ENCODE peak calls at places on chromosomes 16 and 17, in four cellular contexts. One of them, this sample, is unnamed.

GRCh38 chr17:37392024-37392590 is 14.5 kb downstream of the ACACA start:
- DNase-seq in fibroblast of the aortic adventitia: peak
- DNase-seq in Peyer's patch: no peak
- DNase-seq in foreskin fibroblast: peak
- DNase-seq in this sample: peak

GRCh38 chr16:8920676-8921625 is 38.8 kb downstream of the LITAFD start:
- DNase-seq in fibroblast of the aortic adventitia: peak
- DNase-seq in Peyer's patch: no peak
- DNase-seq in foreskin fibroblast: peak
- DNase-seq in this sample: peak

GRCh38 chr16:57434003-57434402 is 13.2 kb downstream of the CIAPIN1 start:
- DNase-seq in fibroblast of the aortic adventitia: no peak
- DNase-seq in Peyer's patch: no peak
- DNase-seq in foreskin fibroblast: no peak
- DNase-seq in this sample: no peak

GRCh38 chr16:55125818-55126385 is 195.2 kb downstream of the IRX5 start:
- DNase-seq in fibroblast of the aortic adventitia: no peak
- DNase-seq in Peyer's patch: no peak
- DNase-seq in foreskin fibroblast: no peak
- DNase-seq in this sample: no peak

GRCh38 chr17:3722716-3723115 is 987 bp upstream of the HASPIN start:
- DNase-seq in fibroblast of the aortic adventitia: peak
- DNase-seq in Peyer's patch: no peak
- DNase-seq in foreskin fibroblast: no peak
- DNase-seq in this sample: no peak

GRCh38 chr17:64130559-64131001 is 636 bp upstream of the ERN1 start:
- DNase-seq in fibroblast of the aortic adventitia: peak
- DNase-seq in Peyer's patch: peak
- DNase-seq in foreskin fibroblast: peak
- DNase-seq in this sample: peak

GRCh38 chr17:68835061-68835460 is 120.1 kb downstream of the ABCA8 start:
- DNase-seq in fibroblast of the aortic adventitia: no peak
- DNase-seq in Peyer's patch: no peak
- DNase-seq in foreskin fibroblast: no peak
- DNase-seq in this sample: no peak

GRCh38 chr17:58641937-58642336 is 49.9 kb downstream of the TEX14 start:
- DNase-seq in fibroblast of the aortic adventitia: no peak
- DNase-seq in Peyer's patch: no peak
- DNase-seq in foreskin fibroblast: no peak
- DNase-seq in this sample: no peak

GRCh38 chr17:79137015-79137770 is 62.6 kb downstream of the ENGASE start:
- DNase-seq in fibroblast of the aortic adventitia: no peak
- DNase-seq in Peyer's patch: no peak
- DNase-seq in foreskin fibroblast: no peak
- DNase-seq in this sample: no peak

DNA sequence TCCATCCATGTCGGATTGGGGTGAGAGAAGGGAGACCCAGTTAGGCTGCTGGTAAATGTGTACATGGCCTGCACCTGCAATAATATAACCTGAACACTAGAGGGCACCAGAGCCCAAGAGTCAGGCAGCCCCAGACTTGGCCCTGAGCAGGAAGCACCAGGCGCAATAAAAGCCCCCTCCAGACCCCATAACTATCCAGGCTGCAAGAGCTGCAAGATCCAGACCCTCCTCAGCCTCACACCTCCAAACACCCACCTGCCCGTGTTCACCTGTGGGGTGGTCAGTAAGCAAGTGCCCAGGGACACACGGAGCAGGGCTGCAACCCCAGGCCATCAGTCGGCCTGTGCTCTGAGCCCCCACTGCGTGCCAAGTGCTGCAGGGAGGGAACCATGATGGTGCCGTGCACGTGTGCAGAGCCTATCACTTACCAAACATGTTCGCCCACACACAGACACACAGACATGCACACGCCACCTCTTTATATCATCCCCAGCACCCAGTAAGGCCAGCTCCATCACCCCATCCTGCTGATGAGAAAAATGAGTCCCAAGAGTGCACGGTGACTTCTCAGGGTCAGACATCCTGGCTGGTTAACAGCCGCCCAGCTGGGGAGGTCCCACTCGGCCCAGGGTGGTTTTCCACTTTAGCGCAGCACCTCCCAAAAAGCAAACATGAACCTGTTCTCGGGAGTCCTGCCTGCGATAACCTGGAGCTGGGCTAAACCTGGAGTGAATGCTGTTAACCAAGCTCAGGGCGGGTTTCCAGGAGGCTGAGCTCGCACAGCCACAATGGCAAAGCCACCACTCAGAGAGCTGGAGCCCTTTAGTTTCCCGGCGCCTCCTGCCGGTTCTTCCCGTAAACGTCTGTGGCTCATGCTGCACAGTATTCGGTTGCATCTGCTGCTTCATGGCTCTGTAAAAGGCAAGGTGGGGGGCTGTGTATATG is 439.8 kb downstream of the SOX9 start:
- DNase-seq in fibroblast of the aortic adventitia: peak
- DNase-seq in Peyer's patch: peak
- DNase-seq in foreskin fibroblast: peak
- DNase-seq in this sample: peak
- TF ChIP-seq CTCF in fibroblast of the aortic adventitia: peak
- TF ChIP-seq CTCF in Peyer's patch: peak
- TF ChIP-seq CTCF in foreskin fibroblast: peak
- TF ChIP-seq CTCF in this sample: peak

GRCh38 chr16:3661311-3661710 is 6.8 kb downstream of the DNASE1 start:
- DNase-seq in fibroblast of the aortic adventitia: no peak
- DNase-seq in Peyer's patch: no peak
- DNase-seq in foreskin fibroblast: no peak
- DNase-seq in this sample: no peak

GRCh38 chr16:3661922-3662321 is 7.4 kb downstream of the DNASE1 start:
- DNase-seq in fibroblast of the aortic adventitia: no peak
- DNase-seq in Peyer's patch: no peak
- DNase-seq in foreskin fibroblast: no peak
- DNase-seq in this sample: peak

GRCh38 chr16:3662601-3663000 is 8.1 kb downstream of the DNASE1 start:
- DNase-seq in fibroblast of the aortic adventitia: no peak
- DNase-seq in Peyer's patch: no peak
- DNase-seq in foreskin fibroblast: no peak
- DNase-seq in this sample: peak

GRCh38 chr16:3665508-3665907 is 11.0 kb downstream of the DNASE1 start:
- DNase-seq in fibroblast of the aortic adventitia: no peak
- DNase-seq in Peyer's patch: no peak
- DNase-seq in foreskin fibroblast: no peak
- DNase-seq in this sample: no peak

GRCh38 chr16:3664187-3664896 is 9.9 kb downstream of the DNASE1 start:
- DNase-seq in fibroblast of the aortic adventitia: no peak
- DNase-seq in Peyer's patch: no peak
- DNase-seq in foreskin fibroblast: no peak
- DNase-seq in this sample: peak
- H3K4me3 ChIP-seq in fibroblast of the aortic adventitia: no peak
- H3K4me3 ChIP-seq in Peyer's patch: no peak
- H3K4me3 ChIP-seq in foreskin fibroblast: no peak
- H3K4me3 ChIP-seq in this sample: no peak

DNA sequence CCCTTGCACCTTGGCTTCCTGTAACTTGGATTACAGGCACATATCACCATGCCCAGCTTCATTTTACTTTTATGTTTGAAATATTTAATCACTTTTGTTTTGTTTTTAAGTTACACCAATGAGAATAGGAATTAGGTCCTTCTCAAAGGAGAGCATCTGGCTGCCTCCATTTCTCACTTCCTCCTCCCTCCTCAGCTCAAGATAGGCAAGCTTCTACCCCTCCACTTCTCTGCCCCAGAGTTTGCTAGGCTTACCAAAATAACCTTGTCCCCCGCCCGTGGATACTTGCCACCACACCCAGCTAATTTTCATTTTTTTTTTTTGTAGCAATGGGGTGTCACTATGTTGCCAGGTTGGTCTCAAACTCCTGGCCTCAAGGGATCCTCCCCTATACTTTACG is 17.9 kb downstream of the GABARAPL2 start:
- DNase-seq in fibroblast of the aortic adventitia: no peak
- DNase-seq in Peyer's patch: no peak
- DNase-seq in foreskin fibroblast: no peak
- DNase-seq in this sample: peak
- TF ChIP-seq CTCF in fibroblast of the aortic adventitia: no peak
- TF ChIP-seq CTCF in Peyer's patch: no peak
- TF ChIP-seq CTCF in foreskin fibroblast: no peak
- TF ChIP-seq CTCF in this sample: no peak

DNA sequence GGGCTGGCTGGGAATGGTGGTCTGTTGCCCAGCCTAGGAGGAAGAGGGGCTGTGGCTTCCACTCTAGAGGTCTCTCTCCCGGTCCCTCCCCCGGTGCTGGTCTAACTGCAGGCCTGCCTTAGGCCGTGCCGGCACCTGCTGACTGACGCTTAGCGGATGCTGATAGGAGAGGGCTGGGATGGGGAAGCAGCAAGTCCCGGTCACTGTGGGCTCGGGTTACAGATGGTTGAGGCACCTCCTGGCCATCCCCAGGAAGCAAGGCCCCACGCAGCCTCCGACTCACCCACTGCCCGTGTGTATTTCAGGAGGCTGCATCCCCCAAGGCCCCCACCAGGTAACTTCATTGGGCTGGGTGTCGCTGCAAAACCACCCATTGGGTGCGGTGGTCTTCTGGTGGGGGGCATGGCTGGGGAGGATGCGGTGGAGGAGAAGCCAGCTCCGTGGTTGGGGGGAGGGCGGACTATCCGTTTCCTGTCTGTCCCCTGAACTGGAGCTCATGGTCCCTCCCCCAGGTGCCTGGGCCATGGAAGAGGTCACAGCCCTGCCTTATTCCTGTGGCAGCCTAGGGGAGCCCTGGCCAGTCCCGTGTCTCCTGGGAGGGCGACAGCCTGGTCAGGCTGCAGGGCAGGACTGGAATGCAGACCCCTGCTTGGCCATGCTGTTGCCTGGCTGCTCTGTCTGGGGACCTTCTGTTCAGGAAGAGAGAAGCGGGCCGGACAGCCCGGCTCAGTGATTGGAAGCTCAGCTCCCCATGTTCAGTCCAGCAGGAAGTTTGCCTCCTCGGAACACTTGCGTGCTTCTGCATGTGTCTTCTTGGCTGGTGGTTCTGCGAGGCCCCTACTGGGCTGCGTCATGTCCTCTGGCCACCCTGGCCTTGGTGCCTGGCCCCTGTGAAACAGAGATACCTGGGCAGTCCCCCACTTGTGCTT is 279.0 kb downstream of the SEC14L1 start:
- DNase-seq in fibroblast of the aortic adventitia: no peak
- DNase-seq in Peyer's patch: no peak
- DNase-seq in foreskin fibroblast: peak
- DNase-seq in this sample: no peak
- H3K4me3 ChIP-seq in fibroblast of the aortic adventitia: no peak
- H3K4me3 ChIP-seq in Peyer's patch: no peak
- H3K4me3 ChIP-seq in foreskin fibroblast: no peak
- H3K4me3 ChIP-seq in this sample: no peak

GRCh38 chr17:160336-160735 is 21.1 kb downstream of the DOC2B start:
- DNase-seq in fibroblast of the aortic adventitia: no peak
- DNase-seq in Peyer's patch: no peak
- DNase-seq in foreskin fibroblast: no peak
- DNase-seq in this sample: no peak

GRCh38 chr17:158379-158778 is 21.0 kb downstream of the SCGB1C2 start:
- DNase-seq in fibroblast of the aortic adventitia: no peak
- DNase-seq in Peyer's patch: no peak
- DNase-seq in foreskin fibroblast: no peak
- DNase-seq in this sample: no peak

GRCh38 chr17:157901-158300 is 20.5 kb downstream of the SCGB1C2 start:
- DNase-seq in fibroblast of the aortic adventitia: no peak
- DNase-seq in Peyer's patch: no peak
- DNase-seq in foreskin fibroblast: no peak
- DNase-seq in this sample: no peak

GRCh38 chr17:161481-161880 is 20.0 kb downstream of the DOC2B start:
- DNase-seq in fibroblast of the aortic adventitia: no peak
- DNase-seq in Peyer's patch: no peak
- DNase-seq in foreskin fibroblast: no peak
- DNase-seq in this sample: no peak

DNA sequence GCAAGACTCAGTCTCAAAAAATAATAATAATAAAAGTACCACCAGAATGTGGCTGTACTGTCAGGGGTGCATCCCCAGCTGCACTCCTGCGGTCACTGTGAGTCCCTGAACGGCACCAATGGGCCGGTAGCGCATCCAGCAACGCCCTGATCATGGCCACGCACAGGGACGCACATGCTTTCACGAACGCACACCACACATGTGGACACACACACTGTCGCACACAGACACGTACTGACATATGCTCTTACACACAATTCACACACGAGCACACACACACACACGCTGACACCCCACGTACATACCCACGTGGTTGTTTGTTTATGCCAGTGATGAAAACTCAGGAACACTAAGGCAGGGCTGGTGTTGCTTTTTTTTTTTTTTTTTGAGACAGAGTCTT is 21.8 kb downstream of the DOC2B start:
- DNase-seq in fibroblast of the aortic adventitia: no peak
- DNase-seq in Peyer's patch: no peak
- DNase-seq in foreskin fibroblast: no peak
- DNase-seq in this sample: no peak
- TF ChIP-seq CTCF in fibroblast of the aortic adventitia: no peak
- TF ChIP-seq CTCF in Peyer's patch: no peak
- TF ChIP-seq CTCF in foreskin fibroblast: no peak
- TF ChIP-seq CTCF in this sample: no peak

This sample was measured in GM12865.